ENCODE peak calls at places on chromosomes 12 and 14, in seven cellular contexts. One of them, this sample, is unnamed.

GRCh38 chr14:23085458-23085857 is 9.5 kb downstream of the ACIN1 start:
- DNase-seq in uterus: no peak
- DNase-seq in body of pancreas: no peak
- DNase-seq in Peyer's patch: no peak
- DNase-seq in fibroblast of lung: no peak
- DNase-seq in brain microvascular endothelial cell: no peak
- DNase-seq in Panc1: no peak
- DNase-seq in this sample: no peak

GRCh38 chr12:115973066-115973465 is 304.4 kb downstream of the MED13L start:
- DNase-seq in uterus: no peak
- DNase-seq in body of pancreas: no peak
- DNase-seq in Peyer's patch: no peak
- DNase-seq in fibroblast of lung: peak; percentile 52
- DNase-seq in brain microvascular endothelial cell: no peak
- DNase-seq in Panc1: no peak
- DNase-seq in this sample: no peak

GRCh38 chr12:21169878-21170472 is 39.0 kb downstream of the SLCO1B1 start:
- DNase-seq in uterus: no peak
- DNase-seq in body of pancreas: peak; percentile 65
- DNase-seq in Peyer's patch: peak; percentile 70
- DNase-seq in fibroblast of lung: peak; percentile 37
- DNase-seq in brain microvascular endothelial cell: peak; percentile 55
- DNase-seq in Panc1: peak; percentile 15
- DNase-seq in this sample: no peak

GRCh38 chr12:77685112-77685511 is 145.6 kb upstream of the NAV3 start:
- DNase-seq in uterus: peak; percentile 36
- DNase-seq in body of pancreas: peak; percentile 64
- DNase-seq in Peyer's patch: no peak
- DNase-seq in fibroblast of lung: peak; percentile 89
- DNase-seq in brain microvascular endothelial cell: peak; percentile 77
- DNase-seq in Panc1: peak; percentile 50
- DNase-seq in this sample: no peak

GRCh38 chr12:2582631-2583616 is 211.8 kb upstream of the FKBP4 start:
- DNase-seq in uterus: peak; percentile 77
- DNase-seq in body of pancreas: peak; percentile 73
- DNase-seq in Peyer's patch: peak; percentile 76
- DNase-seq in fibroblast of lung: peak; percentile 45
- DNase-seq in brain microvascular endothelial cell: no peak
- DNase-seq in Panc1: no peak
- DNase-seq in this sample: peak; percentile 73

GRCh38 chr12:2958432-2959193 is 584 bp upstream of the TEAD4 start:
- DNase-seq in uterus: peak; percentile 48
- DNase-seq in body of pancreas: peak; percentile 82
- DNase-seq in Peyer's patch: no peak
- DNase-seq in fibroblast of lung: peak; percentile 53
- DNase-seq in brain microvascular endothelial cell: peak; percentile 58
- DNase-seq in Panc1: no peak
- DNase-seq in this sample: peak; percentile 72

GRCh38 chr12:107514887-107515445 is 170.6 kb upstream of the PWP1 start:
- DNase-seq in uterus: no peak
- DNase-seq in body of pancreas: no peak
- DNase-seq in Peyer's patch: no peak
- DNase-seq in fibroblast of lung: peak; percentile 69
- DNase-seq in brain microvascular endothelial cell: no peak
- DNase-seq in Panc1: no peak
- DNase-seq in this sample: no peak

GRCh38 chr12:12272869-12273268 is 6.0 kb upstream of the LRP6 start:
- DNase-seq in uterus: no peak
- DNase-seq in body of pancreas: no peak
- DNase-seq in Peyer's patch: no peak
- DNase-seq in fibroblast of lung: no peak
- DNase-seq in brain microvascular endothelial cell: no peak
- DNase-seq in Panc1: no peak
- DNase-seq in this sample: no peak

GRCh38 chr14:49653508-49653907 is 18.5 kb upstream of the DNAAF2 start:
- DNase-seq in uterus: no peak
- DNase-seq in body of pancreas: no peak
- DNase-seq in Peyer's patch: no peak
- DNase-seq in fibroblast of lung: no peak
- DNase-seq in brain microvascular endothelial cell: no peak
- DNase-seq in Panc1: no peak
- DNase-seq in this sample: no peak

GRCh38 chr12:128542844-128543243 is 275.9 kb downstream of the TMEM132C start:
- DNase-seq in uterus: no peak
- DNase-seq in body of pancreas: no peak
- DNase-seq in Peyer's patch: no peak
- DNase-seq in fibroblast of lung: no peak
- DNase-seq in brain microvascular endothelial cell: no peak
- DNase-seq in Panc1: no peak
- DNase-seq in this sample: no peak

GRCh38 chr12:50087995-50088394 is 2.9 kb downstream of the SMARCD1 start:
- DNase-seq in uterus: no peak
- DNase-seq in body of pancreas: no peak
- DNase-seq in Peyer's patch: no peak
- DNase-seq in fibroblast of lung: peak; percentile 36
- DNase-seq in brain microvascular endothelial cell: peak; percentile 60
- DNase-seq in Panc1: no peak
- DNase-seq in this sample: no peak

GRCh38 chr12:47838286-47838931 is 18.7 kb upstream of the HDAC7 start:
- DNase-seq in uterus: no peak
- DNase-seq in body of pancreas: peak; percentile 44
- DNase-seq in Peyer's patch: no peak
- DNase-seq in fibroblast of lung: peak; percentile 53
- DNase-seq in brain microvascular endothelial cell: peak; percentile 18
- DNase-seq in Panc1: no peak
- DNase-seq in this sample: no peak

GRCh38 chr12:80872053-80872452 is 65.7 kb downstream of the LIN7A start:
- DNase-seq in uterus: no peak
- DNase-seq in body of pancreas: no peak
- DNase-seq in Peyer's patch: no peak
- DNase-seq in fibroblast of lung: no peak
- DNase-seq in brain microvascular endothelial cell: no peak
- DNase-seq in Panc1: no peak
- DNase-seq in this sample: no peak

GRCh38 chr12:81332054-81332453 is 254.2 kb downstream of the ACSS3 start:
- DNase-seq in uterus: no peak
- DNase-seq in body of pancreas: no peak
- DNase-seq in Peyer's patch: no peak
- DNase-seq in fibroblast of lung: no peak
- DNase-seq in brain microvascular endothelial cell: no peak
- DNase-seq in Panc1: no peak
- DNase-seq in this sample: no peak

GRCh38 chr12:124567035-124567672 is at the start of gene NCOR2:
- DNase-seq in uterus: peak; percentile 58
- DNase-seq in body of pancreas: no peak
- DNase-seq in Peyer's patch: no peak
- DNase-seq in fibroblast of lung: no peak
- DNase-seq in brain microvascular endothelial cell: no peak
- DNase-seq in Panc1: no peak
- DNase-seq in this sample: no peak

GRCh38 chr12:109432842-109433304 is 44.2 kb downstream of the KCTD10 start:
- DNase-seq in uterus: peak; percentile 77
- DNase-seq in body of pancreas: peak; percentile 90
- DNase-seq in Peyer's patch: peak; percentile 94
- DNase-seq in fibroblast of lung: peak; percentile 83
- DNase-seq in brain microvascular endothelial cell: peak; percentile 74
- DNase-seq in Panc1: peak; percentile 61
- DNase-seq in this sample: peak; percentile 89

GRCh38 chr12:110813298-110813697 is 33.5 kb upstream of the CCDC63 start:
- DNase-seq in uterus: no peak
- DNase-seq in body of pancreas: no peak
- DNase-seq in Peyer's patch: peak; percentile 51
- DNase-seq in fibroblast of lung: no peak
- DNase-seq in brain microvascular endothelial cell: no peak
- DNase-seq in Panc1: no peak
- DNase-seq in this sample: no peak

GRCh38 chr12:52254965-52255751 is 19.3 kb upstream of the KRT86 start:
- DNase-seq in uterus: no peak
- DNase-seq in body of pancreas: no peak
- DNase-seq in Peyer's patch: no peak
- DNase-seq in fibroblast of lung: no peak
- DNase-seq in brain microvascular endothelial cell: no peak
- DNase-seq in Panc1: no peak
- DNase-seq in this sample: peak; percentile 21

GRCh38 chr14:86357866-86358265 is 827.9 kb downstream of the FLRT2 start:
- DNase-seq in uterus: no peak
- DNase-seq in body of pancreas: no peak
- DNase-seq in Peyer's patch: no peak
- DNase-seq in fibroblast of lung: no peak
- DNase-seq in brain microvascular endothelial cell: no peak
- DNase-seq in Panc1: no peak
- DNase-seq in this sample: no peak

GRCh38 chr14:55477680-55478079 is 37.3 kb upstream of the TBPL2 start:
- DNase-seq in uterus: no peak
- DNase-seq in body of pancreas: peak; percentile 79
- DNase-seq in Peyer's patch: no peak
- DNase-seq in fibroblast of lung: no peak
- DNase-seq in brain microvascular endothelial cell: no peak
- DNase-seq in Panc1: no peak
- DNase-seq in this sample: no peak

GRCh38 chr12:58914457-58914856 is 5.8 kb downstream of the LRIG3 start:
- DNase-seq in uterus: no peak
- DNase-seq in body of pancreas: no peak
- DNase-seq in Peyer's patch: no peak
- DNase-seq in fibroblast of lung: no peak
- DNase-seq in brain microvascular endothelial cell: no peak
- DNase-seq in Panc1: no peak
- DNase-seq in this sample: no peak

DNA sequence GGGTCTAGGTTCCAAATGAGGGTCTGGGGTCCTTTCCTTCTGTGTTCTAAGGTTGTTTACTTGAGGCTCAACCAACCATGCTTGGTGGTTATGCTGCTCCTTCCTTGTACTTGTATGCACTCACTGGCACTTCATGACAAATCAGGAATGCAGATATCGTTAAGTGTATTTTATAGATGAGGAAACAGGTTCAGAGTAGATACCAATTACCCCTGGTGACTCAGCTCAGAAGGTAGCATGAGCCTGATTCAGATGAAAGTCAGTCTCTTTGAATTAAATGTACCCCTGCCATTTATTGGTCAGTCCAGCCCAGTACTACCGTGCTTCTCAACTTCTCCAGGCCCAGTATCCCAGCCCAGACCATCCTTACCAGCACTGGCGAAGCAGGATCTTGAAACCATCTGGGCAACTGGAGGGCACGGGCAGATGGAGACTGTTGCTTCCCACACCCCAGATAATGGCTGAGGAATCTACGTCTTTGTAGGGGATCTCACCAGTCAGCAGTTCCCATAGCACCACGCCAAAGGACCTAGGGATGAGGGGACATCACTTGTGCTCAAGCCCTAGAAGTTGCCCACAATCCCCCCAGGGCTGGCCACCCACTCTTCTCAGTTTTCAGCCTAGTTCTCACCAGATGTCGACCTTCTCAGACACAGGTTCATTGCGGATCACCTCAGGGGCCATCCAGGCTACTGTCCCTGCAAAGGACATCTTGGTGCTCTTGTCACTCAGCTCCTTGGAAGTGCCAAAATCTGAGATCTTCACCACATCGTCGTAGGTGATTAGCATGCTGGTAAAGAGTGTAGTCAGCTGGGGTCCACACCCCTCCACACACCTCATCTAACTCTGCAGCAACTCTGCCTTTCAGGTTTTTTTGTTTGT is 14.3 kb downstream of the MAP3K12 start:
- DNase-seq in uterus: no peak
- DNase-seq in body of pancreas: no peak
- DNase-seq in Peyer's patch: no peak
- DNase-seq in fibroblast of lung: no peak
- DNase-seq in brain microvascular endothelial cell: no peak
- DNase-seq in Panc1: no peak
- DNase-seq in this sample: no peak
- H3K36me3 ChIP-seq in uterus: no peaks in the 10 kb centered on the region
- H3K36me3 ChIP-seq in body of pancreas: peaks cover 27% of the 10 kb centered on the region
- H3K36me3 ChIP-seq in Peyer's patch: no peaks in the 10 kb centered on the region
- H3K36me3 ChIP-seq in fibroblast of lung: peaks cover 45% of the 10 kb centered on the region
- H3K36me3 ChIP-seq in brain microvascular endothelial cell: peaks cover 57% of the 10 kb centered on the region
- H3K36me3 ChIP-seq in Panc1: peaks cover 12% of the 10 kb centered on the region
- H3K36me3 ChIP-seq in this sample: peaks cover 71% of the 10 kb centered on the region

DNA sequence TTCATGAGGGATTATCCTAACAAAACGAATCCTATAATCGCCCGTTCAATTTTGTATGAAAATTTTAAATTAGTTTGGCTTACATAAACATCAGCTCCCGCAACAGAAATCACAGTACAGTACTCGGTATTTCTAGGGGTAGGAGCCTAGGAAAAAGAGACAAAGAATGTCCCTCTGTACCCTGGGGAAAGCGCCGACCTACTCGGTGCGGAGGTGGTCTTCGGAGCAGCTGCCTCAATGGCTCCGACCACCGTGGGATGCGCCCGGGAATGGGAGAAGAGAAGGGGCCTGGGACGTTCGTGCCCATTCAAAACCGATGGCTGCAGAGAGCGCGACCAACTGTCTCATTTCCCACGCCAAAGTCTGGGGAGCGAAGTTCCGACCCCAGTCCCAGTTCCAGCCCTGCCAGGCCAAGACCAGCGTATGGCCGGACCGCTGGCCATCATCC is 627 bp downstream of the GNPNAT1 start:
- DNase-seq in uterus: no peak
- DNase-seq in body of pancreas: no peak
- DNase-seq in Peyer's patch: no peak
- DNase-seq in fibroblast of lung: no peak
- DNase-seq in brain microvascular endothelial cell: no peak
- DNase-seq in Panc1: no peak
- DNase-seq in this sample: no peak
- H3K27ac ChIP-seq in uterus: peak overlapping the region; percentile 86
- H3K27ac ChIP-seq in body of pancreas: peak overlapping the region; percentile 91
- H3K27ac ChIP-seq in Peyer's patch: peak overlapping the region; percentile 78
- H3K27ac ChIP-seq in fibroblast of lung: peak overlapping the region; percentile 95
- H3K27ac ChIP-seq in brain microvascular endothelial cell: peak overlapping the region; percentile 95
- H3K27ac ChIP-seq in Panc1: peak overlapping the region; percentile 91
- H3K27ac ChIP-seq in this sample: peak overlapping the region; percentile 88

GRCh38 chr14:75119056-75119455 is 7.8 kb downstream of the NEK9 start:
- DNase-seq in uterus: no peak
- DNase-seq in body of pancreas: no peak
- DNase-seq in Peyer's patch: no peak
- DNase-seq in fibroblast of lung: peak; percentile 33
- DNase-seq in brain microvascular endothelial cell: peak; percentile 22
- DNase-seq in Panc1: no peak
- DNase-seq in this sample: no peak

GRCh38 chr14:75113932-75114539 is 12.8 kb downstream of the NEK9 start:
- DNase-seq in uterus: no peak
- DNase-seq in body of pancreas: no peak
- DNase-seq in Peyer's patch: no peak
- DNase-seq in fibroblast of lung: no peak
- DNase-seq in brain microvascular endothelial cell: no peak
- DNase-seq in Panc1: no peak
- DNase-seq in this sample: no peak
- H3K36me3 ChIP-seq in uterus: no peaks in the 10 kb centered on the region
- H3K36me3 ChIP-seq in body of pancreas: peaks cover 37% of the 10 kb centered on the region
- H3K36me3 ChIP-seq in Peyer's patch: peaks cover 3% of the 10 kb centered on the region
- H3K36me3 ChIP-seq in fibroblast of lung: peaks cover 9% of the 10 kb centered on the region
- H3K36me3 ChIP-seq in brain microvascular endothelial cell: peaks cover 47% of the 10 kb centered on the region
- H3K36me3 ChIP-seq in Panc1: no peaks in the 10 kb centered on the region
- H3K36me3 ChIP-seq in this sample: peaks cover 100% of the 10 kb centered on the region

DNA sequence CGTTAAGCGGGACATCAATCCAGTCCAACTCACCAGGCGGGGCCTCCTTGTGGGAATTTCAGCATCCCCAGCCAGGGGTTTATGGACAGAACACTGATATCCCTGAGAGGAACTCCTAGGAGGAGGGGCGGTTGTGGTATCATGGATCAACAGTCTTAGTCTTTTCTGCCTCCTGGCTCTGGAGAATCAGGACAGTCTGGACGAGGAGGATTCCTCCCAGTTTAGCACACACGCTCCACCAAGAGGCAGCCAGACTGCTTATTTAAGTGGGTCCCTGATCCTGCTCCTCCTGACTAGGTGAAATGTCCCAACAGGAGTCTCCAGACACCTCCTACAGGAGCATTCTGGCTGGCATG is 10.4 kb upstream of the ZNF705A start:
- DNase-seq in uterus: no peak
- DNase-seq in body of pancreas: no peak
- DNase-seq in Peyer's patch: no peak
- DNase-seq in fibroblast of lung: no peak
- DNase-seq in brain microvascular endothelial cell: no peak
- DNase-seq in Panc1: no peak
- DNase-seq in this sample: no peak
- H3K27ac ChIP-seq in uterus: no peak overlapping the region
- H3K27ac ChIP-seq in body of pancreas: no peak overlapping the region
- H3K27ac ChIP-seq in Peyer's patch: no peak overlapping the region
- H3K27ac ChIP-seq in fibroblast of lung: peak overlapping the region; percentile 54
- H3K27ac ChIP-seq in brain microvascular endothelial cell: no peak overlapping the region
- H3K27ac ChIP-seq in Panc1: no peak overlapping the region
- H3K27ac ChIP-seq in this sample: peak overlapping the region; percentile 65

This sample was measured in lower lobe of right lung.